ENCODE peak calls at places on chromosomes 12 and 14, in five cellular contexts. P is cardiac muscle cell; J is colonic mucosa; K is neuronal stem cell; U is CD4-positive, alpha-beta memory T cell. A is an unnamed sample.

GRCh38 chr14:36925094-36925493 is 247.3 kb downstream of the SLC25A21 start:
- DNase-seq in P (no peak), J (no peak), K (no peak), U (no peak), A (no peak)

GRCh38 chr12:132055535-132056096 is 88.5 kb downstream of the DDX51 start:
- DNase-seq in P (no peak), J (no peak), K (no peak), U (no peak), A (no peak)

GRCh38 chr14:93105362-93105761 is 10.4 kb downstream of the ITPK1 start:
- DNase-seq in P (peak; percentile 85), J (no peak), K (no peak), U (no peak), A (peak; percentile 87)

GRCh38 chr14:74858022-74858421 is 17.9 kb downstream of the PROX2 start:
- DNase-seq in P (no peak), J (no peak), K (no peak), U (no peak), A (no peak)

GRCh38 chr12:99911967-99912366 is 72.8 kb downstream of the ANKS1B start:
- DNase-seq in P (peak; percentile 0), J (no peak), K (no peak), U (no peak), A (no peak)

GRCh38 chr12:27523305-27523641 is 733 bp upstream of the PPFIBP1 start:
- DNase-seq in P (no peak), J (no peak), K (no peak), U (no peak), A (no peak)

GRCh38 chr14:65019944-65020566 is 33.4 kb downstream of the FNTB start:
- DNase-seq in P (peak; percentile 89), J (peak; percentile 35), K (peak; percentile 56), U (no peak), A (no peak)

GRCh38 chr12:15001733-15002471 is 29.1 kb downstream of the PDE6H start:
- DNase-seq in P (peak; percentile 77), J (no peak), K (no peak), U (no peak), A (peak; percentile 66)

GRCh38 chr12:110073049-110073831 is 24.9 kb upstream of the C12orf76 start:
- DNase-seq in P (no peak), J (peak; percentile 33), K (no peak), U (peak; percentile 8), A (peak; percentile 55)

GRCh38 chr12:38424436-38424835 is 107.9 kb downstream of the ALG10B start:
- DNase-seq in P (no peak), J (no peak), K (no peak), U (no peak), A (no peak)

GRCh38 chr12:15939111-15939510 is 28.0 kb downstream of the DERA start:
- DNase-seq in P (no peak), J (no peak), K (no peak), U (no peak), A (no peak)

GRCh38 chr12:50057000-50057841 is at the start of gene ASIC1:
- DNase-seq in P (peak; percentile 81), J (peak; percentile 64), K (peak; percentile 70), U (peak; percentile 23), A (peak; percentile 60)

GRCh38 chr12:132623072-132623869 is 4.7 kb downstream of the P2RX2 start:
- DNase-seq in P (no peak), J (no peak), K (no peak), U (no peak), A (peak; percentile 37)

GRCh38 chr12:50132505-50133135 is 20.6 kb downstream of the COX14 start:
- DNase-seq in P (peak; percentile 71), J (no peak), K (no peak), U (peak; percentile 52), A (no peak)

GRCh38 chr14:67574806-67575205 is 25.3 kb downstream of the PIGH start:
- DNase-seq in P (no peak), J (no peak), K (no peak), U (no peak), A (no peak)

GRCh38 chr14:68669644-68670343 is 123.1 kb downstream of the ZFP36L1 start:
- DNase-seq in P (no peak), J (no peak), K (no peak), U (no peak), A (no peak)

GRCh38 chr14:32329146-32329545 is at the start of gene AKAP6:
- DNase-seq in P (no peak), J (no peak), K (peak; percentile 72), U (no peak), A (no peak)

GRCh38 chr12:8953773-8954402 is 4.4 kb upstream of the M6PR start:
- DNase-seq in P (no peak), J (no peak), K (no peak), U (peak; percentile 90), A (no peak)

GRCh38 chr12:14779834-14780233 is 23.4 kb downstream of the WBP11 start:
- DNase-seq in P (no peak), J (no peak), K (no peak), U (no peak), A (no peak)

GRCh38 chr12:64796205-64796845 is 28.1 kb upstream of the TBC1D30 start:
- DNase-seq in P (peak; percentile 94), J (peak; percentile 79), K (peak; percentile 65), U (peak; percentile 60), A (no peak)

GRCh38 chr14:90804776-90805391 is 11.3 kb downstream of the TTC7B start:
- DNase-seq in P (no peak), J (no peak), K (no peak), U (no peak), A (no peak)

GRCh38 chr14:90573385-90574105 is 176.7 kb downstream of the CALM1 start:
- DNase-seq in P (peak; percentile 60), J (no peak), K (no peak), U (no peak), A (no peak)

GRCh38 chr12:54033980-54034783 is 1.3 kb downstream of the HOXC5 start:
- DNase-seq in P (no peak), J (no peak), K (no peak), U (no peak), A (no peak)

GRCh38 chr14:57533214-57533613 is 39.6 kb upstream of the CCDC198 start:
- DNase-seq in P (peak; percentile 15), J (no peak), K (peak; percentile 12), U (no peak), A (no peak)

GRCh38 chr12:54329756-54330155 is 4.8 kb downstream of the COPZ1 start:
- DNase-seq in P (no peak), J (no peak), K (no peak), U (no peak), A (no peak)

GRCh38 chr12:56161677-56162351 is 3.7 kb downstream of the MYL6 start:
- DNase-seq in P (no peak), J (no peak), K (no peak), U (no peak), A (no peak)

GRCh38 chr12:101697197-101697929 is at the start of gene CHPT1:
- DNase-seq in P (peak; percentile 59), J (peak; percentile 82), K (peak; percentile 63), U (peak; percentile 51), A (peak; percentile 79)

DNA sequence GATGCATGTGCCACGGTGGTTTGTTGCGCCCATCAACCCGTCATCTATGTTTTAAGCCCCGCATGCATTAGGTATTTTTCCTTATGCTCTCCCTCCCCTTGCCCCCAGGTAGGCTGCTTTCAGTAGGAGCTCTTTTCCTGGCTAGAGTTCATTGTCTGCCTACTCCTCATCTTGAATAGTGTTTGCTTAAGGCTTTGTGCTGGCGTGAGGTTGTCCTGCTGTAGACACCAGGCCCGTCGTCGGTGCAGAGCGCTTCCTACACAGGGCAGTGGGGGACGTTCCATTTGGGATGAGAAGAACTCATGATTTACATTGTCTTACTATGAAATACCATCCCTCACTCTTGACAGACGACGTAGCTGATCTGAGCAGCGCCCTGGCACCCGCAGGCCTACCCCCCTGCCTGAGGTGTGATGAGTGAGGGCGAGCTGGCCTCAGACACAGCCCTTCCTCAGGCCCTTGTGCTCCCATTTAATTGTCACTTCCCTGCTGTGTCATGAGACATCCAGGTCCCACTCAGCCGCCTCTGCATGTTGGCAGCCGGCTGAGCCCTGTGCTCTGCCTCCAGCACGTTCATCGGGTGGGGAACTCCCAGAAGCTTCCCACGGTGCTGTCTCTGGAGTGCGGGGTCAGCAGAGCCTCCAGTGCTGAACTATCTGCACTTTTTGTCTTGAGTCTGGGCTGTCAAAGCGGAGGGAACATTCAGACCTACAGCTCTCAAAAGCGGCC is 76.0 kb downstream of the WDR20 start:
- DNase-seq in P (no peak), J (no peak), K (no peak), U (no peak), A (no peak)
- H3K27ac ChIP-seq in P (peak overlapping the region; percentile 59), J (no peak overlapping the region), K (no peak overlapping the region), U (no peak overlapping the region), A (no peak overlapping the region)

GRCh38 chr12:66195242-66195641 is 6.2 kb downstream of the IRAK3 start:
- DNase-seq in P (no peak), J (no peak), K (no peak), U (no peak), A (no peak)

GRCh38 chr12:66199141-66199540 is 10.1 kb downstream of the IRAK3 start:
- DNase-seq in P (no peak), J (no peak), K (no peak), U (no peak), A (no peak)

GRCh38 chr12:66194122-66194521 is 5.1 kb downstream of the IRAK3 start:
- DNase-seq in P (no peak), J (no peak), K (no peak), U (no peak), A (no peak)

GRCh38 chr12:66197413-66198055 is 8.5 kb downstream of the IRAK3 start:
- DNase-seq in P (peak; percentile 37), J (no peak), K (no peak), U (no peak), A (no peak)

DNA sequence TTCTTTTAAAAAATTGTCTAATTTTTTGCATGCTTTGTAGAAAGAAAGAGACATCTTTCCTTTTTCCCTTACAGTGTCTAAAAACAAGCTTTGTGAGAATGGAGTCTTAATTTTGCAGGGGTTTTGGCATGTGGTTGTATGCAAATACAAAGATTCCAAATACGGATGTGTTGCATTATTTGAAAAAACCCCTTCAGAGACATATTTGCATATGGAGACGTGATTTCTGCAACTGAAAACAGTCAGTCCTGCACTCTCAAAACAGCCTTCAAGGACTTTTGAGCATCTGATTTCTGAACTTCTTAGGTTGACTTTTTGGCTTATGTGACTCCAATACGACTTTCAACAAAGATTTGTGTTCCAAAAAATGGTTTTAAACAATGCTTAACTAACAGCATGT is 7.8 kb downstream of the IRAK3 start:
- DNase-seq in P (peak; percentile 72), J (no peak), K (no peak), U (no peak), A (no peak)
- H3K27ac ChIP-seq in P (no peak overlapping the region), J (no peak overlapping the region), K (no peak overlapping the region), U (no peak overlapping the region), A (no peak overlapping the region)

DNA sequence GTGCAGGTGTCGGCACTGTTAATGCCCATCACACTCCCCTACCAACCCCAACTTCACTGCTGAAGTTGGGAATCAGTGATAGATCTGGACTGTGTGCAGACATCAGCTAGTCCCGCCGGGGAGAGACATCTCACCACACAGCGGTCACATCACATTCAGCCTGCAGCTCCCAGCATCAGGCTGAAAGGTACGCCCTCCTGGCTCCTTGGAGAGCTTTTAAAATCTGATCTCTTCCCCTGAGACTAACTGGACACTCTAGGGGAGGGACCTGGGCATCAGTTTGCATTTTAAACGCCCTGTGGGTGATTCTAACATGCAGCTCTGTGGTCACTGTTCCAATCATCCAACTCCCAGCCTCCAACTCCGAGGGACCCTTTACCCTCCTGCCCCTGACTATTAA is 58.4 kb downstream of the CCDC85C start:
- DNase-seq in P (no peak), J (no peak), K (no peak), U (no peak), A (no peak)
- H3K27ac ChIP-seq in P (peak overlapping the region; percentile 36), J (no peak overlapping the region), K (no peak overlapping the region), U (no peak overlapping the region), A (no peak overlapping the region)

GRCh38 chr12:12819221-12819620 is 6.1 kb downstream of the DDX47 start:
- DNase-seq in P (no peak), J (no peak), K (no peak), U (no peak), A (no peak)
- H3K27ac ChIP-seq in P (no peak overlapping the region), J (no peak overlapping the region), K (no peak overlapping the region), U (no peak overlapping the region), A (peak overlapping the region; percentile 72)

GRCh38 chr12:69000069-69000468 is 67.1 kb upstream of the CPM start:
- DNase-seq in P (no peak), J (no peak), K (no peak), U (no peak), A (no peak)
- H3K27ac ChIP-seq in P (no peak overlapping the region), J (no peak overlapping the region), K (no peak overlapping the region), U (no peak overlapping the region), A (no peak overlapping the region)